ENCODE peak calls at places on chromosomes 13 and 19, in ten cellular contexts. M, G, U, D, Q, N, T, V, E and W are unnamed samples.

GRCh38 chr13:106570354-106570822 is 2.5 kb upstream of the ARGLU1 start:
- DNase-seq in D (peak), M (peak), V (peak), N (peak), T (peak), Q (no peak), G (peak), U (peak), E (peak), W (peak)

GRCh38 chr13:94677799-94678198 is 34.5 kb downstream of the SOX21 start:
- DNase-seq in Q (no peak), M (no peak), T (no peak), E (no peak), D (no peak), G (no peak), U (no peak), N (no peak), V (no peak), W (no peak)

GRCh38 chr19:30406220-30406944 is 34.2 kb downstream of the ZNF536 start:
- DNase-seq in Q (no peak), T (no peak), E (no peak), M (no peak), V (peak), G (peak), D (no peak), U (no peak), N (no peak), W (no peak)

GRCh38 chr13:48595330-48596127 is 58.2 kb upstream of the CYSLTR2 start:
- DNase-seq in Q (peak), T (peak), N (peak), M (peak), U (peak), V (no peak), G (peak), E (peak), D (peak), W (peak)

GRCh38 chr13:95918860-95919259 is 134.3 kb downstream of the UGGT2 start:
- DNase-seq in M (no peak), T (no peak), V (no peak), N (no peak), G (no peak), U (no peak), Q (no peak), E (no peak), D (no peak), W (no peak)

GRCh38 chr13:33111414-33112110 is 95.3 kb downstream of the KL start:
- DNase-seq in V (no peak), Q (no peak), E (no peak), G (no peak), T (no peak), M (no peak), U (no peak), N (no peak), D (peak), W (peak)

GRCh38 chr19:19627716-19628498 is at the start of gene LPAR2:
- DNase-seq in T (peak), U (no peak), N (peak), G (peak), V (peak), M (peak), Q (peak), E (peak), D (no peak), W (no peak)

GRCh38 chr13:42981853-42982252 is 10.2 kb downstream of the EPSTI1 start:
- DNase-seq in U (peak), G (no peak), T (no peak), E (no peak), Q (no peak), M (no peak), D (no peak), N (no peak), V (no peak), W (no peak)

GRCh38 chr13:24272452-24273161 is 36.8 kb upstream of the C1QTNF9 start:
- DNase-seq in V (no peak), N (no peak), T (no peak), E (no peak), G (no peak), M (no peak), U (peak), Q (no peak), D (no peak), W (no peak)

DNA sequence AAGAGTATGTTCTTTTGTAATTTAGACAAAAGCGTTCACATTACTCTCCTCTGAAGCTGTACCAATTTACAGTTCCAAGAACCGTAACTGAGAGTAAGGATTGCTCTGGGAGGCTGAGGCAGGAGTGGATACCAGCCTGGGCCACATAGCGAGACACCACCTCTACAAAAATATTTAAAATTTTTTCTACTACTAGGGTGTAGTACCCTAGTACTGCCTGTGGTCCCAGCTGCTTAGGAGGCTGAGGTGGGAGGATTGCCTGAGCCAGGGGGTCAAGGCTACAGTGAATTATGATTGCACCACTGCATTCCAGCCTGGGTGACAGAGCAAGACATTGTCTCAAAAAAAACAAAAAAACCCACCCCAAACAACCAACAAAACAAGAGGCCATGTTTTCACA is 12.1 kb upstream of the CYP2A6 start:
- DNase-seq in U (no peak), T (no peak), V (no peak), D (no peak), G (no peak), Q (no peak), E (no peak), N (no peak), M (no peak), W (no peak)
- TF ChIP-seq CTCF in U (no peak), T (no peak), V (no peak), D (no peak), G (no peak), Q (no peak), E (no peak), N (no peak), M (no peak), W (no peak)

DNA sequence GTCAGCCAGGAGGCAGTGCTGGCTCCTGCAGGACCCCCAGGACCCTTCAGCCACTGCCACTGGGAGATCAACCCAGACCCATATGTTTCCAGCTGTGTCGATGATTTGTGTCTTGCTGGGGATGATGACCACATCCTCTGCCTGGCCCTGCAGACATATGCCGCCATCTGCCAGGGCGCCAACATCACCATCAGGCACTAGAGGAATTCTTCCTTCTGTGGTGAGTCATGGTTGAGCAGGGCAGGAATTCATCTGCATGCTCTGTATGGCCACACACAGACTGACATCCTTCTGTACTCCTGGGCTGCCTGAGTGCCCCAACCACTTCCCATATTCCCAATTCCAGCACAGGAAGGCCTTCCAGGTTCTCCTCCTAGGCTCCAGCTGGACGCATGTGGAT is 27.1 kb upstream of the FXYD3 start:
- DNase-seq in T (no peak), G (no peak), Q (peak), V (no peak), M (no peak), E (no peak), N (no peak), U (peak), D (peak), W (peak)
- TF ChIP-seq CTCF in T (no peak), G (no peak), Q (no peak), V (no peak), M (no peak), E (no peak), N (no peak), U (no peak), D (no peak), W (no peak)

DNA sequence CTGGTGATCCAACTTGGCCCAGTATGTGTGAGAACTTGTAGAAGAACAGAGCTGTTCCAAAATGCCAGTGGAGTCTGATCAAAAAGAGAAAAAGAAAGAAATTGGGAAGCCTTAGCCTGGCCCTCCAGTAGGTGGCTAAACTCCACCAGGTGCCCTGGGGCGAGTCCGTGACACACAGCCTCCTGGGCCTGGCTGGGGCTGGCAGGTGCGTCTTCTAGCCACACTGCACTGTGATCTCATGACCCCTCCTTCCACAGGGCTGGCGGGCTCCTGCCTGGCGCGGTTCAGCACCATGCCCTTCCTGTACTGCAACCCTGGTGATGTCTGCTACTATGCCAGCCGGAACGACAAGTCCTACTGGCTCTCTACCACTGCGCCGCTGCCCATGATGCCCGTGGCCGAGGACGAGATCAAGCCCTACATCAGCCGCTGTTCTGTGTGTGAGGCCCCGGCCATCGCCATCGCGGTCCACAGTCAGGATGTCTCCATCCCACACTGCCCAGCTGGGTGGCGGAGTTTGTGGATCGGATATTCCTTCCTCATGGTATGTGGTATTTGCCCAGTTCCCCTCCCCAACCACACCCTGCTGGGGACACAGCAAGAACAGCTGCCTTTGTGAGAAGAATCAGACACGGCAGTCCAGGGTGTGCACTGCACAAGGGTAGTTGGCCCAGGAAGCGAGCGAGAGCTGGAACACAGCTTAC is 53.7 kb downstream of the RAB20 start:
- DNase-seq in N (peak), U (peak), M (no peak), Q (no peak), G (no peak), D (no peak), E (no peak), V (no peak), T (no peak), W (no peak)
- TF ChIP-seq CTCF in N (peak), U (peak), M (no peak), Q (no peak), G (no peak), D (no peak), E (no peak), V (no peak), T (peak), W (peak)

DNA sequence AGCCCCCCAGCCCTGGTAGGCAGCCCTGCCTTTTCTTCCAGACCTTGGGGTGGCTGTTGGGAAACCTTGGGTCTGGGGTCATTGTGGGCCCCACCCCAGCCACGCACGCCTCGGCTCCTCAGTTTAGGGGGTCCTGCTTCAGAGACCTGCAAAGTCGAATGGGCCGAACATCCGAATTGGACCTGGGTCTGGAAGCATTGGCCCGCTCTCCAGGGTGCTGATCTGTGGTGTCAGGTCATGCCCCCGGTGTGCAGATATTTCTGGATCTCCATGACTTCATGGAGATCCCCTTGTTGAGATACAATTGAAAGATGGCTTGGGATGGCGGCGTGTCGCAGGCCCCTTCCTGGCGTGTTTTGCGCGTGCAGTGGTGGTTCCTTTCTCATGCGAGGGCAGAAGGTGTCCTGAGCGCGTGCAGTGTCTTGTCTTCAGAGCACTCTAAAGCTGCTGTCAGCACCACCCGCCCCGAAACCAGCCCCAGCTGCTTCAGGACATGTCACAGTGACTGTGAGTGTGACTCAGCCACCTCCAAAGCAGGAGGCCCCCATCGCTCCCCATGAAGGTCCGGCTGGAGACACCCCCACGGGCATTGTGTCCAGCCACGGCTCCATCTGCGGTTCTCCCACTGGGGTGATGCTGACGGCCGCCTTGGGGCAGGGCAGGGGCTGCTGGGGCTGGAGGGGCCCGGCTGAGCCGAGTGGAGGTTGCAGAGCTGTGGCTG is 112.7 kb downstream of the KDM4B start:
- DNase-seq in U (no peak), N (no peak), T (no peak), V (no peak), D (no peak), G (no peak), M (no peak), Q (no peak), E (no peak), W (no peak)
- TF ChIP-seq CTCF in U (no peak), N (no peak), T (no peak), V (no peak), D (no peak), G (no peak), M (no peak), Q (no peak), E (no peak), W (no peak)

DNA sequence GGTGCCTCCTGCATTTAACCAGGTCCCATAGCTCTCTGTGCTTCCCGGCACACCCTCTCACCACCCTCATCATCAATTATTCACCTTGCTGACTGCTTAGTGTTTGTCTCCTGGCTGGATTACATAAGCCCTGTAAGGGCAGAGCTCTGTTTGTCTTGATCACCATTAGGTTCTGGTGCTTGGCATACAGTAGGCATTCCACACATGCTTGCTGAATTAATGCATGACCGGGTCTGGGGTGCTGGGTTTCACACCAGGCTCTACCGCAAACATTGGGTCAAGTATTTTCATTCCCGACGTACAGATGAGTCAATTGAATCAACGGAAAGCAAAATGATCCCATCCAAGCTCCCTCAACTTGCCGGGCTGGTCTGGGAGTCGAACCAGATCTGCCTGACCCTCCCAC is 28.5 kb downstream of the VAV1 start:
- DNase-seq in M (no peak), T (no peak), N (peak), Q (peak), U (peak), V (no peak), G (no peak), E (no peak), D (peak), W (peak)
- TF ChIP-seq CTCF in M (no peak), T (no peak), N (no peak), Q (no peak), U (no peak), V (no peak), G (no peak), E (no peak), D (no peak), W (no peak)

GRCh38 chr19:11125994-11126685 is 29.4 kb downstream of the SPC24 start:
- DNase-seq in V (peak), N (peak), Q (peak), M (peak), T (peak), E (peak), D (peak), U (no peak), G (peak), W (peak)
- TF ChIP-seq CTCF in V (peak), N (peak), Q (peak), M (peak), T (peak), E (peak), D (peak), U (peak), G (peak), W (peak)

GRCh38 chr13:91383836-91384235 is 14.6 kb upstream of the GPC5 start:
- DNase-seq in N (no peak), D (no peak), U (no peak), T (no peak), Q (no peak), G (no peak), V (no peak), M (no peak), E (no peak), W (no peak)

GRCh38 chr13:91384891-91385290 is 13.5 kb upstream of the GPC5 start:
- DNase-seq in M (no peak), G (no peak), V (no peak), E (no peak), Q (no peak), T (no peak), N (no peak), D (no peak), U (no peak), W (no peak)

GRCh38 chr13:91381371-91381770 is 17.1 kb upstream of the GPC5 start:
- DNase-seq in N (peak), M (no peak), G (no peak), D (peak), Q (peak), T (no peak), V (no peak), U (peak), E (no peak), W (peak)
- TF ChIP-seq CTCF in N (no peak), M (no peak), G (no peak), D (peak), Q (no peak), T (no peak), V (peak), U (no peak), E (peak), W (peak)

DNA sequence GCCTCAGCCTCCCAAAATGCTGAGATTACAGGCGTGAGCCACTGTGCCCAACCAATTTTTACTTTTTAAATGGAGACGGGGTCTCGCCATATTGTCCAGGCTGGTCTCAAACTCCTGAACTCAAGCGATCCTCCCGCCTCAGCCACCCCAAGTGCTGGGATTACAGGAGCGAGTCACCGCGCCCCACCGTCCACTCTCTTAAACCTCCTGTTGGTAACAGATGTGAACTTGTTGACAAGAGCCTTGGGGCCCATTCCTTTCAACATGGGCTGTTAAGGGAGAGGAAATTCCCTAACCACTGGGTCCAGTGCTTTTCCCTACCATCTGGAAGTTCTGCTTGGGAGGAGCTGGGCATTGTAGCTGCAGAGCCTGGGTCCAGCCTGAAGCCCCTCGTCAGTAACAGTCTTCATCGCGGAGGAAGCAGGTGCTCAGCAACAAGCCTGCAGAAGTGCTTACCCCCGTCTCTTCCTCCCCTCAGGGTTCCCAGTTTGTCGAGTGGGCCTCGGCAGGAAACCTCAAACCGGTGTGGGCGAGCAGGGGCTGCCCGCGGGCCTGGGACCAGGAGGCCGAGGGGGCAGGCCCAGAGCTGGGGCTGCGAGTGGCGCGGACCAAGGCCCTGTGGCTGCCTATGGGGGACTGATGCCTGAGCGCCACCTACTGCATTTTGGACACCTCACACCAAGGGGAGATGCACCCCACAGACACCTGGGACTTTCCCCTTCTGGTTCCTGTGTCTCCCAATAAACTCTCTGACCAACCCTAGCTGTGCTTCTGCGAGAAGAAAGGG is 4.0 kb upstream of the FLT3LG start:
- DNase-seq in G (no peak), V (no peak), Q (peak), T (no peak), M (peak), U (no peak), N (peak), E (no peak), D (no peak), W (no peak)
- TF ChIP-seq CTCF in G (no peak), V (no peak), Q (peak), T (no peak), M (peak), U (peak), N (peak), E (no peak), D (no peak), W (no peak)

GRCh38 chr13:110323172-110323851 is 16.2 kb downstream of the COL4A2 start:
- DNase-seq in N (no peak), U (no peak), E (no peak), Q (no peak), T (no peak), D (peak), V (no peak), G (no peak), M (no peak), W (no peak)
- TF ChIP-seq CTCF in N (no peak), U (peak), E (peak), Q (no peak), T (no peak), D (peak), V (no peak), G (peak), M (no peak), W (peak)

GRCh38 chr19:21396121-21396520 is 812 bp upstream of the ZNF493 start:
- DNase-seq in M (no peak), G (no peak), N (no peak), D (no peak), T (no peak), Q (no peak), E (no peak), V (no peak), U (no peak), W (no peak)
- TF ChIP-seq CTCF in M (no peak), G (no peak), N (no peak), D (no peak), T (no peak), Q (no peak), E (no peak), V (no peak), U (no peak), W (no peak)